ENCODE peak calls at places on chromosomes 16 and 17, in seven cellular contexts. I is endothelial cell; R is activated CD4-positive, alpha-beta T cell treated with anti-CD3 and anti-CD28 coated beads, Interleukin-2, amount 50 U/mL, for 48 hours; P is left lung; F is WERI-Rb-1; O is ecto neural progenitor cell; B is iPS DF 6.9. J is an unnamed sample.
A peak's percentile ranks its signal among the peaks of the same experiment; 100 is the strongest.

GRCh38 chr16:89001117-89002027 is 24.4 kb upstream of the CBFA2T3 start:
- DNase-seq in I (no peak), R (no peak), P (peak; percentile 50), F (no peak), O (peak; percentile 68), B (no peak), J (no peak)

GRCh38 chr17:72715906-72716572 is 376.4 kb downstream of the SLC39A11 start:
- DNase-seq in I (no peak), R (no peak), P (no peak), F (no peak), O (no peak), B (no peak), J (no peak)

GRCh38 chr17:41100081-41100480 is 1.9 kb downstream of the KRTAP4-16 start:
- DNase-seq in I (no peak), R (no peak), P (no peak), F (no peak), O (no peak), B (no peak), J (no peak)

GRCh38 chr16:66619534-66620418 is 15.3 kb downstream of the CMTM3 start:
- DNase-seq in I (no peak), R (no peak), P (no peak), F (no peak), O (no peak), B (no peak), J (no peak)

GRCh38 chr17:62668091-62668804 is 40.8 kb downstream of the MRC2 start:
- DNase-seq in I (no peak), R (no peak), P (no peak), F (no peak), O (no peak), B (no peak), J (no peak)

GRCh38 chr17:50348522-50349240 is 2.8 kb downstream of the XYLT2 start:
- DNase-seq in I (no peak), R (no peak), P (no peak), F (no peak), O (no peak), B (no peak), J (no peak)

GRCh38 chr16:15899538-15900100 is 11.2 kb upstream of the CEP20 start:
- DNase-seq in I (no peak), R (peak; percentile 64), P (no peak), F (no peak), O (no peak), B (no peak), J (peak; percentile 54)

GRCh38 chr16:49556252-49557069 is 182.9 kb downstream of the C16orf78 start:
- DNase-seq in I (peak; percentile 47), R (no peak), P (no peak), F (peak; percentile 47), O (no peak), B (peak; percentile 39), J (no peak)

GRCh38 chr17:43917348-43918025 is 10.2 kb upstream of the MPP2 start:
- DNase-seq in I (peak; percentile 60), R (peak; percentile 56), P (no peak), F (peak; percentile 76), O (peak; percentile 84), B (no peak), J (no peak)

GRCh38 chr17:75010683-75011406 is 1.6 kb upstream of the MRPL58 start:
- DNase-seq in I (peak; percentile 66), R (peak; percentile 13), P (no peak), F (peak; percentile 94), O (no peak), B (no peak), J (no peak)

GRCh38 chr16:80285089-80285488 is 255.7 kb upstream of the DYNLRB2 start:
- DNase-seq in I (no peak), R (no peak), P (no peak), F (no peak), O (no peak), B (no peak), J (no peak)

GRCh38 chr16:57150682-57151330 is 35.0 kb downstream of the PSME3IP1 start:
- DNase-seq in I (no peak), R (no peak), P (peak; percentile 15), F (no peak), O (no peak), B (no peak), J (no peak)

GRCh38 chr17:40442392-40443195 is 656 bp upstream of the IGFBP4 start:
- DNase-seq in I (no peak), R (peak; percentile 11), P (no peak), F (no peak), O (no peak), B (no peak), J (no peak)

GRCh38 chr17:49363251-49363650 is 1.2 kb upstream of the ZNF652 start:
- DNase-seq in I (no peak), R (no peak), P (no peak), F (no peak), O (no peak), B (no peak), J (no peak)

GRCh38 chr17:46894476-46895151 is 28.3 kb upstream of the GOSR2 start:
- DNase-seq in I (no peak), R (no peak), P (no peak), F (no peak), O (no peak), B (no peak), J (no peak)

GRCh38 chr16:68504066-68504465 is 35.0 kb upstream of the ZFP90 start:
- DNase-seq in I (no peak), R (no peak), P (no peak), F (no peak), O (no peak), B (no peak), J (no peak)

GRCh38 chr16:28317040-28317880 is 24.9 kb downstream of the SBK1 start:
- DNase-seq in I (peak; percentile 75), R (peak; percentile 83), P (peak; percentile 84), F (peak; percentile 68), O (peak; percentile 81), B (no peak), J (peak; percentile 88)

GRCh38 chr17:71656987-71657858 is 463.6 kb upstream of the SOX9 start:
- DNase-seq in I (no peak), R (no peak), P (no peak), F (no peak), O (no peak), B (no peak), J (no peak)

GRCh38 chr17:42403150-42403549 is 14.9 kb upstream of the STAT3 start:
- DNase-seq in I (no peak), R (peak; percentile 72), P (no peak), F (peak; percentile 78), O (no peak), B (no peak), J (no peak)

GRCh38 chr16:17334096-17334495 is 136.7 kb downstream of the XYLT1 start:
- DNase-seq in I (no peak), R (no peak), P (no peak), F (no peak), O (no peak), B (no peak), J (no peak)

GRCh38 chr16:81616321-81617020 is 162.6 kb upstream of the PLCG2 start:
- DNase-seq in I (no peak), R (peak; percentile 81), P (peak; percentile 91), F (no peak), O (no peak), B (no peak), J (no peak)

GRCh38 chr16:88347656-88348376 is 34.9 kb upstream of the ZNF469 start:
- DNase-seq in I (no peak), R (peak; percentile 7), P (peak; percentile 34), F (no peak), O (no peak), B (no peak), J (no peak)